ENCODE peak calls at places on chromosomes 13 and 19, in nine cellular contexts. J is body of pancreas, Q is right lobe of liver, A is tibial nerve, B is heart left ventricle, I is prostate gland, G is suprapubic skin, Z is breast epithelium, X is uterus. O is an unnamed sample.
A peak's percentile ranks its signal among the peaks of the same experiment; 100 is the strongest.

GRCh38 chr13:42996584-42996983 is 4.5 kb upstream of the EPSTI1 start:
- DNase-seq in J (no peak), Q (no peak), A (no peak), B (no peak), I (no peak), G (no peak), Z (no peak), X (no peak), O (no peak)

GRCh38 chr13:92136449-92137180 is 738.2 kb downstream of the GPC5 start:
- DNase-seq in J (no peak), Q (no peak), A (no peak), B (no peak), I (no peak), G (no peak), Z (no peak), X (no peak), O (no peak)

GRCh38 chr13:75226755-75227435 is 255.1 kb downstream of the TBC1D4 start:
- DNase-seq in J (no peak), Q (no peak), A (no peak), B (no peak), I (no peak), G (no peak), Z (no peak), X (no peak), O (peak; percentile 45)

GRCh38 chr13:49238621-49239020 is 9.1 kb upstream of the CDADC1 start:
- DNase-seq in J (no peak), Q (no peak), A (no peak), B (no peak), I (no peak), G (no peak), Z (no peak), X (no peak), O (no peak)

GRCh38 chr13:47175172-47175806 is 278.4 kb upstream of the HTR2A start:
- DNase-seq in J (no peak), Q (no peak), A (no peak), B (no peak), I (no peak), G (no peak), Z (no peak), X (no peak), O (no peak)

GRCh38 chr13:46389985-46390384 is 2.9 kb upstream of the RUBCNL start:
- DNase-seq in J (peak; percentile 57), Q (peak; percentile 24), A (peak; percentile 26), B (no peak), I (peak; percentile 18), G (no peak), Z (peak; percentile 60), X (no peak), O (peak; percentile 24)

GRCh38 chr13:114104626-114105350 is 27.6 kb downstream of the RASA3 start:
- DNase-seq in J (no peak), Q (no peak), A (peak; percentile 11), B (peak; percentile 47), I (no peak), G (no peak), Z (no peak), X (peak; percentile 13), O (no peak)

GRCh38 chr13:110811008-110811720 is 97.7 kb downstream of the ING1 start:
- DNase-seq in J (no peak), Q (no peak), A (no peak), B (no peak), I (no peak), G (no peak), Z (no peak), X (no peak), O (no peak)

GRCh38 chr13:59701261-59701660 is 462.5 kb downstream of the DIAPH3 start:
- DNase-seq in J (no peak), Q (no peak), A (no peak), B (no peak), I (no peak), G (no peak), Z (no peak), X (no peak), O (no peak)

GRCh38 chr19:16289594-16289993 is 35.0 kb upstream of the KLF2 start:
- DNase-seq in J (no peak), Q (no peak), A (no peak), B (no peak), I (no peak), G (no peak), Z (no peak), X (no peak), O (no peak)

GRCh38 chr13:104460553-104460952 is 1394.3 kb upstream of the SLC10A2 start:
- DNase-seq in J (no peak), Q (no peak), A (no peak), B (no peak), I (no peak), G (no peak), Z (no peak), X (no peak), O (no peak)

GRCh38 chr13:36673838-36674326 is at the start of gene SERTM1:
- DNase-seq in J (no peak), Q (no peak), A (no peak), B (peak; percentile 71), I (no peak), G (peak; percentile 63), Z (no peak), X (peak; percentile 75), O (peak; percentile 26)

GRCh38 chr19:55272142-55272541 is 7.8 kb downstream of the HSPBP1 start:
- DNase-seq in J (no peak), Q (no peak), A (no peak), B (no peak), I (no peak), G (no peak), Z (no peak), X (no peak), O (no peak)

GRCh38 chr13:44068737-44069136 is 189.0 kb downstream of the LACC1 start:
- DNase-seq in J (no peak), Q (no peak), A (no peak), B (no peak), I (no peak), G (no peak), Z (no peak), X (no peak), O (no peak)

GRCh38 chr19:54478677-54479266 is 5.7 kb upstream of the CDC42EP5 start:
- DNase-seq in J (peak; percentile 28), Q (no peak), A (no peak), B (peak; percentile 39), I (no peak), G (no peak), Z (no peak), X (no peak), O (no peak)

GRCh38 chr19:49716154-49716553 is 25.2 kb downstream of the CPT1C start:
- DNase-seq in J (no peak), Q (no peak), A (no peak), B (no peak), I (no peak), G (no peak), Z (no peak), X (no peak), O (peak; percentile 6)

GRCh38 chr13:49629947-49630346 is 1.6 kb downstream of the ARL11 start:
- DNase-seq in J (no peak), Q (no peak), A (no peak), B (no peak), I (no peak), G (no peak), Z (no peak), X (no peak), O (no peak)

GRCh38 chr19:35437152-35437951 is 10.7 kb upstream of the FFAR2 start:
- DNase-seq in J (no peak), Q (no peak), A (no peak), B (no peak), I (no peak), G (no peak), Z (no peak), X (no peak), O (no peak)

GRCh38 chr19:38769635-38770211 is 3.6 kb downstream of the LGALS7 start:
- DNase-seq in J (peak; percentile 84), Q (peak; percentile 88), A (peak; percentile 76), B (peak; percentile 98), I (peak; percentile 69), G (peak; percentile 95), Z (peak; percentile 84), X (peak; percentile 83), O (peak; percentile 86)
- H3K27ac ChIP-seq in J (no peak overlapping the region), Q (no peak overlapping the region), A (peak overlapping the region; percentile 53), B (no peak overlapping the region), I (no peak overlapping the region), G (peak overlapping the region; percentile 97), Z (peak overlapping the region; percentile 62), X (peak overlapping the region; percentile 33), O (no peak overlapping the region)

DNA sequence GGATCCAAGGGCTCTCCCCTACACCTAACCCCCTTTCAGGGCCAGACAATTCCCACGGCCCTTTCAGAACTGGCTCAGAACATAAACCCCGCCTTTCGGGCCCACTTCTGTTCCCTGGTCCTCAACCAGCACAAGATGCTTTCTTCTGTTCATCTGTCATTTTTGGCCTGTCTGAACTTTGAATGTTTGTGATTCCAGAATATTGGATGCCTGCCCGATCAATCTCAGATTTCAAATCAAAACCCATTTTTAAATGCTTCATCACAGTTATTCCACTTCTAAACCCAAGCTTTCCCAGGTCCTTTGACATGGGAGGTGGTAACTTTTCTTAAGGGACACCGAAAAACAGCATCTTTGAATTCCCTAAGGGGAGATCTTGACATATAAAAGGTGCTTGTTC is 167.2 kb downstream of the USP12 start:
- DNase-seq in J (no peak), Q (no peak), A (no peak), B (no peak), I (no peak), G (peak; percentile 15), Z (no peak), X (no peak), O (no peak)
- TF ChIP-seq POLR2A in J (no peak), Q (no peak), A (no peak), B (no peak), I (no peak), G (no peak), Z (no peak), X (no peak), O (no peak)

GRCh38 chr19:45764487-45764886 is 4.6 kb downstream of the SIX5 start:
- DNase-seq in J (no peak), Q (no peak), A (no peak), B (peak; percentile 48), I (no peak), G (no peak), Z (no peak), X (no peak), O (no peak)
- H3K27ac ChIP-seq in J (no peak overlapping the region), Q (no peak overlapping the region), A (peak overlapping the region; percentile 50), B (peak overlapping the region; percentile 94), I (peak overlapping the region; percentile 36), G (no peak overlapping the region), Z (peak overlapping the region; percentile 90), X (peak overlapping the region; percentile 90), O (peak overlapping the region; percentile 54)

GRCh38 chr13:19960673-19961015 is 2.1 kb downstream of the ZMYM2 start:
- DNase-seq in J (no peak), Q (no peak), A (no peak), B (no peak), I (no peak), G (no peak), Z (no peak), X (no peak), O (no peak)

GRCh38 chr13:19961924-19962323 is 3.4 kb downstream of the ZMYM2 start:
- DNase-seq in J (no peak), Q (no peak), A (no peak), B (no peak), I (no peak), G (no peak), Z (no peak), X (no peak), O (no peak)

GRCh38 chr13:19959831-19960672 is 1.5 kb downstream of the ZMYM2 start:
- DNase-seq in J (peak; percentile 89), Q (peak; percentile 88), A (peak; percentile 62), B (peak; percentile 87), I (peak; percentile 87), G (peak; percentile 91), Z (peak; percentile 80), X (peak; percentile 82), O (peak; percentile 90)

GRCh38 chr13:19961484-19961883 is 3.0 kb downstream of the ZMYM2 start:
- DNase-seq in J (no peak), Q (no peak), A (no peak), B (no peak), I (no peak), G (no peak), Z (no peak), X (no peak), O (no peak)

GRCh38 chr13:19962894-19963293 is 4.4 kb downstream of the ZMYM2 start:
- DNase-seq in J (no peak), Q (no peak), A (no peak), B (no peak), I (no peak), G (no peak), Z (no peak), X (no peak), O (peak; percentile 12)
- TF ChIP-seq POLR2A in J (no peak), Q (no peak), A (no peak), B (no peak), I (no peak), G (no peak), Z (no peak), X (no peak), O (no peak)